ENCODE peak calls at places on chromosomes 11 and 22, in ten cellular contexts. O, L, U, R, A, G, N, J, H and Y are unnamed samples.

GRCh38 chr11:61728940-61729219 is 23.6 kb upstream of the MYRF start:
- DNase-seq in O (no peak), G (no peak), H (no peak), U (peak; percentile 79), N (no peak), L (peak; percentile 74), J (no peak), A (peak; percentile 4), R (no peak), Y (peak; percentile 59)

GRCh38 chr22:35883028-35883620 is 145.5 kb downstream of the RBFOX2 start:
- DNase-seq in L (peak; percentile 64), A (no peak), H (no peak), J (no peak), R (peak; percentile 45), O (peak; percentile 67), G (no peak), U (no peak), N (peak; percentile 35), Y (peak; percentile 62)

GRCh38 chr22:39176067-39176621 is 23.7 kb upstream of the CBX7 start:
- DNase-seq in A (no peak), N (no peak), H (no peak), U (no peak), O (no peak), R (peak; percentile 82), G (peak; percentile 88), L (peak; percentile 52), J (peak; percentile 81), Y (peak; percentile 90)

GRCh38 chr11:18594999-18595749 is 4.4 kb upstream of the MISFA start:
- DNase-seq in U (no peak), G (no peak), A (peak; percentile 57), O (no peak), J (peak; percentile 55), N (no peak), R (no peak), L (no peak), H (no peak), Y (peak; percentile 72)

GRCh38 chr11:110763249-110764011 is 51.2 kb upstream of the ARHGAP20 start:
- DNase-seq in U (no peak), O (no peak), J (no peak), R (peak; percentile 27), G (no peak), N (no peak), A (peak; percentile 59), H (peak; percentile 68), L (peak; percentile 72), Y (peak; percentile 57)

GRCh38 chr11:93903989-93904388 is 53.6 kb upstream of the VSTM5 start:
- DNase-seq in A (no peak), G (no peak), R (no peak), N (no peak), L (no peak), U (no peak), H (no peak), J (no peak), O (no peak), Y (no peak)

GRCh38 chr11:100863080-100863581 is 176.0 kb downstream of the ARHGAP42 start:
- DNase-seq in U (peak; percentile 71), A (peak; percentile 87), O (no peak), N (peak; percentile 18), R (peak; percentile 14), L (peak; percentile 99), H (no peak), G (no peak), J (no peak), Y (peak; percentile 76)

GRCh38 chr11:36069576-36070214 is 125.8 kb downstream of the LDLRAD3 start:
- DNase-seq in U (no peak), G (no peak), H (no peak), R (no peak), J (no peak), L (no peak), O (no peak), N (no peak), A (no peak), Y (no peak)

GRCh38 chr11:112526699-112527410 is 266.2 kb upstream of the PLET1 start:
- DNase-seq in N (no peak), R (no peak), O (no peak), G (no peak), L (no peak), A (no peak), H (no peak), J (no peak), U (no peak), Y (no peak)

GRCh38 chr11:8871283-8871775 is 39.7 kb upstream of the AKIP1 start:
- DNase-seq in N (peak; percentile 37), L (peak; percentile 91), O (no peak), H (peak; percentile 76), R (peak; percentile 56), G (peak; percentile 92), J (peak; percentile 77), A (peak; percentile 87), U (peak; percentile 52), Y (peak; percentile 92)

GRCh38 chr22:45927059-45927458 is 49.9 kb downstream of the WNT7B start:
- DNase-seq in R (no peak), O (no peak), N (no peak), L (no peak), U (no peak), H (no peak), G (no peak), A (no peak), J (no peak), Y (no peak)

GRCh38 chr11:3089236-3090061 is 32.2 kb upstream of the CARS1 start:
- DNase-seq in N (no peak), L (no peak), G (no peak), O (no peak), R (no peak), J (no peak), U (no peak), H (no peak), A (no peak), Y (no peak)

GRCh38 chr11:69644071-69644961 is 3.4 kb downstream of the CCND1 start:
- DNase-seq in R (peak; percentile 74), O (no peak), N (peak; percentile 58), J (peak; percentile 81), A (peak; percentile 86), H (peak; percentile 76), L (peak; percentile 88), U (no peak), G (peak; percentile 86), Y (peak; percentile 97)
- H3K4me3 ChIP-seq in R (no peak overlapping the region), O (no peak overlapping the region), N (no peak overlapping the region), J (peak overlapping the region; percentile 83), A (peak overlapping the region; percentile 99), H (no peak overlapping the region), L (peak overlapping the region; percentile 98), U (peak overlapping the region; percentile 70), G (peak overlapping the region; percentile 70), Y (no peak overlapping the region)

GRCh38 chr22:38167988-38168407 is 13.6 kb downstream of the PLA2G6 start:
- DNase-seq in L (no peak), A (no peak), O (no peak), J (peak; percentile 53), U (no peak), H (no peak), R (peak; percentile 55), G (peak; percentile 68), N (no peak), Y (peak; percentile 23)

GRCh38 chr22:38164578-38164953 is 17.1 kb downstream of the PLA2G6 start:
- DNase-seq in A (no peak), G (peak; percentile 42), J (no peak), N (no peak), R (no peak), O (no peak), L (no peak), U (no peak), H (no peak), Y (no peak)

GRCh38 chr22:38165929-38166593 is 15.6 kb downstream of the PLA2G6 start:
- DNase-seq in A (no peak), U (no peak), G (peak; percentile 28), N (no peak), H (no peak), L (no peak), R (no peak), J (peak; percentile 31), O (no peak), Y (no peak)

GRCh38 chr22:38163844-38164577 is 17.6 kb downstream of the PLA2G6 start:
- DNase-seq in O (no peak), A (no peak), U (no peak), L (no peak), R (no peak), N (peak; percentile 85), J (peak; percentile 63), G (peak; percentile 30), H (no peak), Y (no peak)

DNA sequence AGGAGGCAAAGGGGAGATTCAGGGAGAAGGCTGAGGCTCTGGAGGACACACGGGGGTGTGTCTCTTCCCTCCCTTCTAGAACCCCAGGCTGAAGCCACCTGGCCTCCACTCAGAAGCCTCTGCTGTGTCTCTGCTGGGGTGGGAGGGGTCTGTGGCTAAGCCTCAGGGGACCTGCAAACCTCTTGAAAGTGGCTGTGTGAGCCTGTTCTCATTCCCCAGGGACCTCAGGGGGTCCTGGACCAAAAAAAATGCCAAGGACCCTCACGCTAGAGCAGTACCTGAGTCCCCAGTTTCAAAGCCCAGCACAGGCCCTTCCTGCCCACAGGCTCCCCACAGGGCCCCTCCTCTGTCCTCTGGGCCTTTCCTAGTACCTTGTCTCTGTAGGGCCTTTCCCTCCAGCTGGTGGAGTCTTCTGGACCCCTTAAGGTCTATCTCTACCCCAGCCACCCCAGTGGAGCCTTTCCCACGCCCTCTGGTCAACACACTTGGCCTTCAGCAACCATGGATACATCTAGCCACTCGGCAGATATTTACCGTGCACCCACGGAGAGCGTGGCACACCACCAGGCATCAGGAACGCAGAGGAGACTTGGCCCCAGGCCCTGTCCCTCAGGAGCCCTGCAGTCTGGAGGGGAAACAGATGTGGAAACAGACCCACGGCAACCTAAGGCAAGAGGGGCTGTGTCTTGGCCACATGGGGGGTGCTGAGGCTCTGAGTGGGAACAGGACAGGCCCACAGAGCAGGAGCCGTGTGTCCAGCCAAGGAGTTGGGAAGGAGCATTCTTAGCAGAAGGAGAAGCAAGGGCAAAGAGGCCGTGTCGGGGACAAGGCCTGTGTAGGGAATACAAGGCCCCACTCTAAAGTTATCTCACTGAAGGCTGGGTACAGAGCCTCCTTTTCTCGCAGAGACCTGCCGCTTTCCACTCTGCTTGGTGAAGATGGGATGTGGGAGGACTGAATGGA is 18.5 kb downstream of the PLA2G6 start:
- DNase-seq in R (no peak), N (no peak), L (no peak), G (peak; percentile 56), J (peak; percentile 66), H (no peak), U (no peak), O (peak; percentile 63), A (no peak), Y (no peak)
- H3K4me3 ChIP-seq in R (no peak overlapping the region), N (no peak overlapping the region), L (no peak overlapping the region), G (no peak overlapping the region), J (no peak overlapping the region), H (no peak overlapping the region), U (no peak overlapping the region), O (no peak overlapping the region), A (no peak overlapping the region), Y (no peak overlapping the region)

DNA sequence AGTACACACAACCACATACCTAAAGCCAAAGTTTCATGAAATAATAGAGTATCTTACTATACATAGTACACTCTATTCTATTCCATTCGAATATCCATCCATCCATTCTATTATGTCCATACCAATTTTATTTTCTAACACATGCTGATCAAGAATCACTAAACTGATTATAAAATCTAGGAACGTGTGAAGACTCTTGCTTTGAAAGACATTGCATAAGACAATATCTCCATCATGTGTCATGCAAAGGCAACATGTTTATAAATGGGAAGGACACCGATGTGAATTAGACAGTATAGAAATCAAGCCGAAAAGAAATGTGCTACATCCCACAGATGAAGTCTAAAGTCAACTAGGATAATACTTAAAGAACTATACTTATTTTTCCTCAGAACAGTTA is 1561.5 kb upstream of the TENM4 start:
- DNase-seq in N (no peak), R (no peak), L (no peak), U (no peak), A (no peak), J (no peak), H (no peak), O (no peak), G (no peak), Y (no peak)
- H3K4me3 ChIP-seq in N (no peak overlapping the region), R (no peak overlapping the region), L (no peak overlapping the region), U (no peak overlapping the region), A (no peak overlapping the region), J (no peak overlapping the region), H (no peak overlapping the region), O (no peak overlapping the region), G (no peak overlapping the region), Y (no peak overlapping the region)

GRCh38 chr22:17910561-17911311 is 113.6 kb downstream of the MICAL3 start:
- DNase-seq in L (peak; percentile 85), O (no peak), N (no peak), G (peak; percentile 94), H (peak; percentile 27), U (peak; percentile 79), A (peak; percentile 68), R (peak; percentile 61), J (peak; percentile 92), Y (peak; percentile 87)
- H3K4me3 ChIP-seq in L (no peak overlapping the region), O (no peak overlapping the region), N (no peak overlapping the region), G (no peak overlapping the region), H (no peak overlapping the region), U (no peak overlapping the region), A (no peak overlapping the region), R (no peak overlapping the region), J (peak overlapping the region; percentile 17), Y (no peak overlapping the region)